ENCODE peak calls at places on chromosome 11, in nine cellular contexts. E is germinal center; S is foreskin keratinocyte; M is left ventricle myocardium superior; W is tibial artery; L is spleen; G is T-helper 2 cell; J is activated CD8-positive, alpha-beta memory T cell treated with anti-CD3 and anti-CD28 coated beads for 24 hours; H is stimulated activated naive CD4-positive, alpha-beta T cell. Z is an unnamed sample.

GRCh38 chr11:6746086-6746618 is 25.6 kb downstream of the OR2AG2 start:
- DNase-seq in G (no peak), E (peak; percentile 60), S (no peak), L (peak; percentile 82), M (no peak), W (no peak), H (peak; percentile 60), J (peak; percentile 71), Z (no peak)

GRCh38 chr11:30016588-30017363 is at the start of gene KCNA4:
- DNase-seq in E (no peak), S (no peak), M (peak; percentile 75), W (no peak), J (no peak), H (no peak), G (no peak), L (no peak), Z (peak; percentile 13)

GRCh38 chr11:44582641-44583352 is 17.3 kb downstream of the CD82 start:
- DNase-seq in E (no peak), J (no peak), G (no peak), W (no peak), S (no peak), L (no peak), M (no peak), H (no peak), Z (no peak)

GRCh38 chr11:10350341-10350740 is 45.5 kb downstream of the ADM start:
- DNase-seq in M (no peak), L (no peak), J (no peak), G (no peak), H (no peak), W (no peak), E (no peak), S (peak; percentile 91), Z (no peak)

GRCh38 chr11:58958500-58958899 is 19.2 kb downstream of the GLYATL1 start:
- DNase-seq in S (no peak), H (peak; percentile 4), W (peak; percentile 34), M (no peak), E (peak; percentile 69), G (no peak), L (peak; percentile 75), J (peak; percentile 67), Z (no peak)

GRCh38 chr11:65148657-65149056 is 14.3 kb upstream of the SYVN1 start:
- DNase-seq in J (no peak), L (peak; percentile 39), G (no peak), M (no peak), E (no peak), W (no peak), S (no peak), H (no peak), Z (no peak)

GRCh38 chr11:43393765-43394355 is 35.1 kb downstream of the TTC17 start:
- DNase-seq in J (no peak), S (no peak), H (no peak), G (no peak), E (no peak), W (no peak), M (peak; percentile 44), L (no peak), Z (no peak)

GRCh38 chr11:63534895-63535461 is 1.6 kb upstream of the PLAAT4 start:
- DNase-seq in H (no peak), S (no peak), M (no peak), J (no peak), E (no peak), L (no peak), W (no peak), G (no peak), Z (no peak)

GRCh38 chr11:10719616-10720015 is 26.1 kb upstream of the IRAG1 start:
- DNase-seq in H (no peak), S (no peak), G (no peak), M (no peak), L (no peak), J (no peak), W (no peak), E (no peak), Z (no peak)

GRCh38 chr11:132177106-132177505 is 806.7 kb downstream of the NTM start:
- DNase-seq in M (no peak), H (no peak), E (no peak), J (no peak), L (no peak), S (peak; percentile 27), W (no peak), G (no peak), Z (no peak)

GRCh38 chr11:9206496-9206895 is 58.7 kb downstream of the DENND5A start:
- DNase-seq in L (no peak), S (no peak), J (no peak), W (no peak), H (no peak), G (no peak), E (no peak), M (no peak), Z (no peak)

GRCh38 chr11:27965559-27965958 is 142.4 kb downstream of the KIF18A start:
- DNase-seq in M (no peak), H (no peak), L (no peak), W (no peak), E (no peak), S (no peak), J (no peak), G (no peak), Z (no peak)

GRCh38 chr11:19577849-19578619 is 134.6 kb upstream of the NAV2 start:
- DNase-seq in G (no peak), S (no peak), J (no peak), H (no peak), L (no peak), W (peak; percentile 69), E (no peak), M (peak; percentile 58), Z (no peak)

GRCh38 chr11:28481673-28482480 is 373.7 kb downstream of the METTL15 start:
- DNase-seq in G (no peak), H (no peak), S (no peak), M (no peak), L (no peak), W (no peak), E (no peak), J (no peak), Z (no peak)

GRCh38 chr11:89613916-89614315 is 96.2 kb upstream of the TRIM77 start:
- DNase-seq in H (no peak), J (no peak), G (no peak), S (no peak), E (no peak), L (no peak), W (no peak), M (no peak), Z (no peak)

GRCh38 chr11:73330569-73331093 is 22.6 kb downstream of the ARHGEF17 start:
- DNase-seq in S (no peak), J (no peak), E (no peak), L (no peak), W (no peak), M (no peak), G (no peak), H (no peak), Z (no peak)

GRCh38 chr11:36222755-36223635 is 66.2 kb downstream of the COMMD9 start:
- DNase-seq in W (no peak), S (no peak), J (no peak), L (no peak), M (no peak), H (no peak), G (no peak), E (no peak), Z (no peak)

GRCh38 chr11:111735262-111736116 is 30.7 kb downstream of the PPP2R1B start:
- DNase-seq in M (peak; percentile 79), H (no peak), S (peak; percentile 98), L (peak; percentile 67), J (no peak), W (peak; percentile 89), G (no peak), E (no peak), Z (peak; percentile 64)

GRCh38 chr11:60498853-60499252 is 6.3 kb downstream of the MS4A12 start:
- DNase-seq in J (no peak), M (no peak), H (no peak), S (no peak), G (no peak), L (peak; percentile 82), E (peak; percentile 79), W (peak; percentile 28), Z (no peak)

GRCh38 chr11:32333335-32333991 is 101.9 kb downstream of the WT1 start:
- DNase-seq in J (peak; percentile 72), E (peak; percentile 10), M (peak; percentile 57), H (peak; percentile 16), L (peak; percentile 78), S (peak; percentile 23), W (peak; percentile 49), G (no peak), Z (no peak)

GRCh38 chr11:118281284-118281683 is 17.2 kb upstream of the MPZL2 start:
- DNase-seq in M (no peak), L (no peak), J (no peak), G (no peak), E (no peak), H (no peak), S (peak; percentile 69), W (no peak), Z (no peak)

GRCh38 chr11:5891216-5891800 is 1.7 kb upstream of the OR52E5 start:
- DNase-seq in S (peak; percentile 11), L (no peak), M (no peak), G (no peak), J (no peak), H (peak; percentile 4), W (no peak), E (peak; percentile 3), Z (no peak)

GRCh38 chr11:2296913-2297622 is 4.7 kb downstream of the C11orf21 start:
- DNase-seq in G (no peak), S (no peak), W (no peak), J (peak; percentile 56), H (no peak), M (no peak), E (no peak), L (no peak), Z (no peak)

GRCh38 chr11:35347921-35348331 is 71.4 kb downstream of the SLC1A2 start:
- DNase-seq in S (no peak), J (no peak), W (peak; percentile 33), G (no peak), M (peak; percentile 31), H (no peak), L (no peak), E (no peak), Z (no peak)

GRCh38 chr11:95835768-95836488 is 45.6 kb downstream of the CEP57 start:
- DNase-seq in H (peak; percentile 65), M (peak; percentile 28), E (peak; percentile 31), J (peak; percentile 65), G (no peak), W (peak; percentile 63), L (no peak), S (peak; percentile 81), Z (peak; percentile 71)

GRCh38 chr11:64150051-64150450 is 15.9 kb downstream of the MACROD1 start:
- DNase-seq in W (no peak), G (no peak), M (no peak), H (no peak), S (no peak), L (no peak), J (no peak), E (no peak), Z (no peak)

GRCh38 chr11:36146437-36146836 is 142.8 kb downstream of the COMMD9 start:
- DNase-seq in S (peak; percentile 80), H (no peak), J (no peak), E (no peak), G (no peak), W (no peak), M (no peak), L (no peak), Z (no peak)

GRCh38 chr11:10323793-10324170 is 18.9 kb downstream of the ADM start:
- DNase-seq in H (no peak), L (no peak), S (no peak), J (no peak), W (no peak), E (no peak), M (no peak), G (no peak), Z (no peak)

GRCh38 chr11:134460044-134460371 is 48.0 kb upstream of the B3GAT1 start:
- DNase-seq in L (no peak), E (no peak), J (no peak), M (no peak), G (no peak), S (no peak), W (no peak), H (no peak), Z (no peak)

GRCh38 chr11:22730319-22730718 is 63.9 kb downstream of the GAS2 start:
- DNase-seq in E (no peak), J (no peak), W (no peak), S (peak; percentile 11), L (no peak), H (peak; percentile 22), G (no peak), M (no peak), Z (no peak)

Z was measured in COR-L47.